ENCODE peak calls at places on chromosomes 16 and 17, in five cellular contexts. One of them, this sample, is unnamed.

GRCh38 chr17:78224226-78225087 is 7.0 kb upstream of the TMEM235 start:
- DNase-seq in SK-N-DZ: no peak
- DNase-seq in lung microvascular endothelial cell: no peak
- DNase-seq in midbrain: peak; percentile 76
- DNase-seq in central memory CD8-positive, alpha-beta T cell: no peak
- DNase-seq in this sample: no peak

GRCh38 chr17:80885922-80886582 is 105.6 kb upstream of the CHMP6 start:
- DNase-seq in midbrain: no peak
- DNase-seq in central memory CD8-positive, alpha-beta T cell: no peak
- DNase-seq in SK-N-DZ: no peak
- DNase-seq in lung microvascular endothelial cell: no peak
- DNase-seq in this sample: no peak

GRCh38 chr17:37824534-37825485 is 80.0 kb upstream of the HNF1B start:
- DNase-seq in midbrain: no peak
- DNase-seq in SK-N-DZ: no peak
- DNase-seq in lung microvascular endothelial cell: peak; percentile 78
- DNase-seq in central memory CD8-positive, alpha-beta T cell: no peak
- DNase-seq in this sample: no peak

GRCh38 chr16:75486666-75487313 is 8.5 kb downstream of the CHST6 start:
- DNase-seq in SK-N-DZ: no peak
- DNase-seq in midbrain: no peak
- DNase-seq in lung microvascular endothelial cell: no peak
- DNase-seq in central memory CD8-positive, alpha-beta T cell: no peak
- DNase-seq in this sample: no peak

GRCh38 chr17:1267471-1267947 is 2.7 kb upstream of the BHLHA9 start:
- DNase-seq in SK-N-DZ: no peak
- DNase-seq in midbrain: no peak
- DNase-seq in central memory CD8-positive, alpha-beta T cell: no peak
- DNase-seq in lung microvascular endothelial cell: peak; percentile 9
- DNase-seq in this sample: no peak

GRCh38 chr17:32878211-32878610 is 1.3 kb upstream of the MYO1D start:
- DNase-seq in lung microvascular endothelial cell: no peak
- DNase-seq in SK-N-DZ: no peak
- DNase-seq in central memory CD8-positive, alpha-beta T cell: no peak
- DNase-seq in midbrain: no peak
- DNase-seq in this sample: no peak

GRCh38 chr17:42340691-42341127 is 47.5 kb downstream of the STAT3 start:
- DNase-seq in SK-N-DZ: no peak
- DNase-seq in midbrain: no peak
- DNase-seq in lung microvascular endothelial cell: no peak
- DNase-seq in central memory CD8-positive, alpha-beta T cell: no peak
- DNase-seq in this sample: no peak

GRCh38 chr17:27782791-27783206 is 17.5 kb downstream of the NOS2 start:
- DNase-seq in SK-N-DZ: no peak
- DNase-seq in midbrain: no peak
- DNase-seq in lung microvascular endothelial cell: peak; percentile 8
- DNase-seq in central memory CD8-positive, alpha-beta T cell: no peak
- DNase-seq in this sample: no peak

GRCh38 chr16:29231231-29231630 is 175.3 kb downstream of the NPIPB11 start:
- DNase-seq in central memory CD8-positive, alpha-beta T cell: no peak
- DNase-seq in SK-N-DZ: no peak
- DNase-seq in midbrain: no peak
- DNase-seq in lung microvascular endothelial cell: no peak
- DNase-seq in this sample: no peak

GRCh38 chr17:68033636-68034451 is 1.7 kb upstream of the KPNA2 start:
- DNase-seq in midbrain: no peak
- DNase-seq in central memory CD8-positive, alpha-beta T cell: no peak
- DNase-seq in SK-N-DZ: peak; percentile 80
- DNase-seq in lung microvascular endothelial cell: peak; percentile 49
- DNase-seq in this sample: no peak

This sample was measured in NCI-H345.